ENCODE peak calls at places on chromosomes 3 and 15, in ten cellular contexts. H is bronchial epithelial cell, Z is HEK293T, A is AG09309, M is fibroblast of lung, D is tibial artery, N is amniotic stem cell, L is GM03348, W is tibial nerve, P is NAMALWA. I is an unnamed sample.

GRCh38 chr3:8869613-8870012 is 93.7 kb downstream of the RAD18 start:
- DNase-seq in W (no peak), L (peak; percentile 83), A (peak; percentile 82), P (no peak), Z (no peak), N (peak; percentile 78), M (peak; percentile 100), H (peak; percentile 100), D (no peak), I (no peak)

GRCh38 chr15:91915576-91915975 is 62.1 kb downstream of the SLCO3A1 start:
- DNase-seq in Z (no peak), D (no peak), M (no peak), W (no peak), H (no peak), L (no peak), A (no peak), P (no peak), N (no peak), I (no peak)

GRCh38 chr3:184805351-184806038 is 6.5 kb upstream of the VPS8 start:
- DNase-seq in W (no peak), Z (no peak), A (no peak), M (no peak), L (no peak), P (peak; percentile 31), D (no peak), N (no peak), H (no peak), I (no peak)

GRCh38 chr15:78216276-78217229 is 17.8 kb downstream of the ACSBG1 start:
- DNase-seq in Z (no peak), N (no peak), A (no peak), P (no peak), W (no peak), L (no peak), H (peak; percentile 81), M (peak; percentile 18), D (no peak), I (no peak)

GRCh38 chr3:178345944-178346343 is 190.3 kb upstream of the KCNMB2 start:
- DNase-seq in D (no peak), Z (no peak), P (no peak), L (no peak), M (no peak), N (no peak), H (no peak), A (no peak), W (no peak), I (no peak)

GRCh38 chr15:94258246-94258645 is 26.9 kb downstream of the MCTP2 start:
- DNase-seq in D (no peak), A (no peak), N (no peak), P (peak; percentile 95), L (no peak), M (no peak), Z (no peak), H (no peak), W (no peak), I (no peak)

GRCh38 chr3:197711973-197712707 is 24.6 kb downstream of the RUBCN start:
- DNase-seq in N (peak; percentile 98), A (peak; percentile 88), M (peak; percentile 97), L (peak; percentile 94), Z (peak; percentile 37), H (peak; percentile 98), D (peak; percentile 92), W (peak; percentile 73), P (peak; percentile 97), I (peak; percentile 84)

GRCh38 chr3:65174713-65175112 is 486.9 kb upstream of the ADAMTS9 start:
- DNase-seq in H (no peak), D (no peak), N (no peak), A (no peak), Z (no peak), P (no peak), L (no peak), M (no peak), W (no peak), I (no peak)

GRCh38 chr15:73346735-73347312 is 21.9 kb downstream of the HCN4 start:
- DNase-seq in H (peak; percentile 36), M (peak; percentile 27), W (no peak), L (peak; percentile 40), D (no peak), A (no peak), P (peak; percentile 58), N (no peak), Z (peak; percentile 69), I (peak; percentile 85)

GRCh38 chr3:172536505-172536904 is 13.3 kb upstream of the TNFSF10 start:
- DNase-seq in L (no peak), A (no peak), N (no peak), M (no peak), P (no peak), Z (no peak), W (no peak), H (peak; percentile 61), D (no peak), I (no peak)

GRCh38 chr3:54093849-54094248 is 28.5 kb upstream of the CACNA2D3 start:
- DNase-seq in W (no peak), M (no peak), H (peak; percentile 30), A (no peak), D (no peak), L (no peak), N (no peak), Z (no peak), P (no peak), I (no peak)